ENCODE peak calls at places on chromosomes 13 and 19, in ten cellular contexts. Y, O, A, W, F, D, V, Z, H and I are unnamed samples.

GRCh38 chr19:16106121-16106520 is 5.6 kb upstream of the RAB8A start:
- DNase-seq in Y (no peak), O (no peak), A (no peak), W (no peak), F (no peak), D (no peak), V (no peak), Z (no peak), H (no peak), I (peak)

GRCh38 chr13:51453959-51454703 is 1.3 kb upstream of the INTS6 start:
- DNase-seq in Y (peak), O (peak), A (no peak), W (no peak), F (no peak), D (peak), V (peak), Z (no peak), H (peak), I (no peak)

GRCh38 chr19:47729468-47729798 is 15.9 kb upstream of the NOP53 start:
- DNase-seq in Y (no peak), O (peak), A (peak), W (no peak), F (no peak), D (peak), V (no peak), Z (no peak), H (peak), I (peak)

GRCh38 chr13:49932066-49932465 is 4.1 kb downstream of the SPRYD7 start:
- DNase-seq in Y (no peak), O (no peak), A (no peak), W (no peak), F (no peak), D (no peak), V (no peak), Z (no peak), H (no peak), I (no peak)

GRCh38 chr13:27461940-27462584 is 11.7 kb upstream of the MTIF3 start:
- DNase-seq in Y (no peak), O (no peak), A (no peak), W (no peak), F (no peak), D (no peak), V (no peak), Z (no peak), H (no peak), I (no peak)

GRCh38 chr13:46896346-46897138 is at the start of gene HTR2A:
- DNase-seq in Y (no peak), O (peak), A (no peak), W (no peak), F (no peak), D (peak), V (no peak), Z (no peak), H (no peak), I (no peak)

GRCh38 chr13:51523082-51523518 is 61.2 kb upstream of the WDFY2 start:
- DNase-seq in Y (no peak), O (no peak), A (no peak), W (no peak), F (no peak), D (peak), V (no peak), Z (no peak), H (peak), I (peak)

GRCh38 chr13:113863511-113864302 is at the start of gene GAS6:
- DNase-seq in Y (no peak), O (peak), A (no peak), W (no peak), F (peak), D (peak), V (no peak), Z (no peak), H (peak), I (no peak)

GRCh38 chr19:33948651-33949335 is 152.1 kb downstream of the KCTD15 start:
- DNase-seq in Y (no peak), O (no peak), A (no peak), W (no peak), F (no peak), D (peak), V (no peak), Z (no peak), H (no peak), I (no peak)

GRCh38 chr19:29680447-29680846 is 15.2 kb downstream of the PLEKHF1 start:
- DNase-seq in Y (peak), O (no peak), A (no peak), W (peak), F (peak), D (no peak), V (peak), Z (no peak), H (peak), I (no peak)

GRCh38 chr13:89457977-89458376 is 1786.8 kb downstream of the SLITRK5 start:
- DNase-seq in Y (no peak), O (peak), A (no peak), W (no peak), F (no peak), D (no peak), V (no peak), Z (no peak), H (no peak), I (peak)